ENCODE peak calls at places on chromosomes 5 and 9, in six cellular contexts. R, X, K, P, O and T are unnamed samples.

GRCh38 chr5:39015743-39016586 is 58.2 kb downstream of the RICTOR start:
- DNase-seq in P (no peak), K (no peak), X (no peak), O (no peak), R (peak; percentile 91), T (no peak)

GRCh38 chr5:181258576-181258975 is 2.4 kb downstream of the TRIM52 start:
- DNase-seq in O (no peak), R (no peak), P (no peak), K (no peak), X (no peak), T (no peak)

GRCh38 chr5:178111925-178112324 is 1.4 kb upstream of the N4BP3 start:
- DNase-seq in X (no peak), O (no peak), K (no peak), R (peak; percentile 68), P (no peak), T (no peak)

GRCh38 chr5:2204366-2205184 is 321.9 kb upstream of the IRX4 start:
- DNase-seq in K (no peak), P (no peak), X (peak; percentile 90), O (no peak), R (no peak), T (no peak)

GRCh38 chr9:134611046-134611445 is 30.6 kb upstream of the COL5A1 start:
- DNase-seq in R (no peak), K (no peak), X (no peak), O (no peak), P (no peak), T (no peak)

GRCh38 chr5:116315531-116315930 is 230.7 kb downstream of the COMMD10 start:
- DNase-seq in P (no peak), O (no peak), X (no peak), K (no peak), R (no peak), T (no peak)

GRCh38 chr9:87109851-87110250 is 162.5 kb upstream of the GAS1 start:
- DNase-seq in R (peak; percentile 88), X (no peak), O (no peak), P (no peak), K (no peak), T (no peak)

GRCh38 chr5:159459951-159460538 is 129.8 kb upstream of the IL12B start:
- DNase-seq in X (no peak), K (no peak), P (no peak), R (peak; percentile 66), O (no peak), T (no peak)

GRCh38 chr5:143396353-143396940 is 7.0 kb downstream of the NR3C1 start:
- DNase-seq in O (no peak), X (no peak), P (no peak), R (peak; percentile 10), K (no peak), T (no peak)

GRCh38 chr5:79872309-79872708 is 118.8 kb downstream of the MTX3 start:
- DNase-seq in O (no peak), P (peak; percentile 22), K (no peak), X (peak; percentile 52), R (peak; percentile 13), T (no peak)

GRCh38 chr5:53482717-53483638 is 2.5 kb downstream of the FST start:
- DNase-seq in X (no peak), P (peak; percentile 31), O (peak; percentile 85), R (peak; percentile 47), K (peak; percentile 19), T (no peak)

GRCh38 chr5:103587185-103587748 is 24.7 kb upstream of the NUDT12 start:
- DNase-seq in R (peak; percentile 32), O (no peak), X (no peak), K (peak; percentile 29), P (no peak), T (no peak)

DNA sequence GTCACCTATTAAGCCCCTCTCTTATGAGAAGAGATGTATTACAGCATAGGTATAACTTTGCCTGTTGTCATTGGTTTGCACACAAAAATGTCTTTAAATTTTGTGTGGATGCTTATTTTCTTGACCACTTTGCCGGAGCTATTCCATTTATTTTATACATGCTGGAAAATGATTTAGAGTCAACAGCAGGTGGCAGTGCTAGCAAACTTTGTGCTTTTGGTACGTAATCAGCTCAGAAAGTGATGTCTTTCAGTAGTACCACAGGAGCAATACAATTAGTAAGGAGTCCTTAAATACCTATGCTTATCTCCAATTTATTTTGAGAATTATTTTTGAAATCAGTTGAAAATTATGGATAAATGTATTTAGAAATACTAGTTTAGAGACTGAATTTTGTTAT is 19.8 kb upstream of the NUDT12 start:
- DNase-seq in K (peak; percentile 54), X (no peak), P (no peak), O (no peak), R (peak; percentile 62), T (no peak)
- TF ChIP-seq CTCF in K (peak; percentile 51), X (no peak), P (peak; percentile 14), O (peak; percentile 52), R (peak; percentile 56), T (no peak)

GRCh38 chr9:82489579-82489915 is 501.0 kb downstream of the SPATA31D1 start:
- DNase-seq in R (peak; percentile 56), P (no peak), K (no peak), O (no peak), X (no peak), T (no peak)

GRCh38 chr9:82491604-82492003 is 503.0 kb downstream of the SPATA31D1 start:
- DNase-seq in O (no peak), X (no peak), P (no peak), R (peak; percentile 20), K (no peak), T (no peak)

GRCh38 chr9:82488702-82489578 is 500.4 kb downstream of the SPATA31D1 start:
- DNase-seq in O (no peak), X (no peak), P (no peak), K (no peak), R (peak; percentile 92), T (no peak)

GRCh38 chr9:82490019-82490499 is 501.5 kb downstream of the SPATA31D1 start:
- DNase-seq in K (no peak), P (no peak), R (peak; percentile 87), X (no peak), O (no peak), T (no peak)

GRCh38 chr9:82492274-82492673 is 503.7 kb downstream of the SPATA31D1 start:
- DNase-seq in K (no peak), R (no peak), P (no peak), O (no peak), X (no peak), T (no peak)
- TF ChIP-seq CTCF in K (no peak), R (no peak), P (no peak), O (no peak), X (no peak), T (no peak)

GRCh38 chr5:133129192-133129748 is 77.5 kb downstream of the HSPA4 start:
- DNase-seq in X (no peak), P (no peak), K (no peak), R (no peak), O (no peak), T (no peak)
- TF ChIP-seq CTCF in X (no peak), P (no peak), K (no peak), R (no peak), O (no peak), T (no peak)

DNA sequence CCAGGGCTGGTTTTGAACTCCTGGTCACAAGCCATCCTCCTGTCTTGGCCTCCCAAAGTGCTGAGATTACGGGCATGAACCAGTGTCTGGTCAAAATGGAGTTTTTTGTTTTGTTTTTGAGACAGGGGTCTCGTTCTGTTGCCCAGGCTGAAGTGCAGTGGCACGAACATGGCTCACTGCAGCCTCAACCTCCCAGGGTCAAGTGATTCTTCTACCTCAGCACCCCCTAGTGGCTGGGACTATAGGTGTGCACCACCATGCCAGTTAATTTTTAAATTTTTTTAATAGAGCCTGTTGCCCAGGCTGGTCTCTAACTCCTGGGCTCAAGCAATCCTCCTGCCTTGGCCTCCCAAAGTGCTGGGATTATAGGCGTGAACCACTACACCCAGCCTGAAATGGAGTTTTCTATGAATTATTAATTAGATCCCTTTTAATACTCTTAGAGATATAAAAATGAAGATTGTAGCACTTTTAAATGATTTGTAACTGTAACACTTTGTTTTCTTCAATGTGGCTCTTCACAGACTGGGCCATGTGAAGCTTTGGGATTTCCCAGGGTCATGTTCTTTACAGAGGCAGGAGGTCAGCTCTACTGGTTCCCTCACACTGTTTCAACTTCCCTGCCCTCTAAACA is 32.6 kb upstream of the SPARC start:
- DNase-seq in X (no peak), K (peak; percentile 29), R (peak; percentile 73), O (peak; percentile 67), P (no peak), T (no peak)
- TF ChIP-seq CTCF in X (peak; percentile 19), K (peak; percentile 55), R (peak; percentile 71), O (peak; percentile 56), P (peak; percentile 43), T (no peak)

DNA sequence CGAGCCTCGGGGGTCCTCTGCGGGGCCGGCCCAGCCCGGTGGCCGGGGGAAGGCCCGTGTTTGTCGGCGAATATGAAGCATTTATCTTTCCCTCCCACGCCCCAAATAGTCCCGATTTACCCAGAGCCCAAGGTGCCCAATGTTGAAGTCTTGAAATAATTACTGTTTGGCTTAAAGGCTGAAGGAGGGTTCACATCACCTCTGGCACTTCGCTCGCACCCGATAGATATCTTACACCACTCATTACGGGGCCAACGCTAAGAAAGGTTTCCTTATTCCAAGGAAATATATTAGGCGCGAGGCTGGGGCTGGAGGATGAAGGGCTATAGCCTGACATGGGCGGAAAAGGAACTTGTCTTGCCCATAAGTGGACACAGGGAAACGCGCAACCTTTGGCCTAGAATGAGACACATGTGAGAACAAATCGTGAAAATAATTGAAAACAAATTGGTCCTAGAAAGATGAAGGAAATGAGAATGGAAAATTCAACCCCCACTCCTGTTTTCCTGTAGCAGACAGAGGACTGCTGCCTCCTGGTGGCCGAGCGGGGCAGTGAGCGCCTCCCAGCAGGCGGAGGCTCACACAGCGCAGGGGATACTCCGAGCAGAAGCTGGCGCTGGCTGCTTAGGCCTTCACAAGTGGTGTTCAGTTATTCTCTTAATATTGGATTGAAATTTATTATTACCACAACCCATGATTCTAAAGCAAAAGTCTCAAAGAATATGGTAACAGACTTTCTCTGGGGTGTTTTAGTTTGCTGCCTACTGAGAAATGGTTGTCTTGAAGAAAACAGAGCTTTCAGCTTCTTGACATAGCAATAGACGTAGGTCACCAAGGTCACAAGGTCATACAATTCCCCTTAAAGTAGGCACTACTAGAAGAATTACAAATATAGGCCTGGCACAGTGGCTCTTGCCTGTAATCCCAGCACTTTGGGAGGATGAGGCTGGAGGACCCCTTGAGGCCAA is 7.9 kb downstream of the CCL21 start:
- DNase-seq in O (peak; percentile 92), R (peak; percentile 92), K (peak; percentile 73), P (peak; percentile 90), X (no peak), T (peak; percentile 70)
- TF ChIP-seq CTCF in O (peak; percentile 97), R (peak; percentile 99), K (peak; percentile 97), P (peak; percentile 99), X (peak; percentile 95), T (peak; percentile 22)

GRCh38 chr5:76602094-76602726 is 21.0 kb downstream of the F2RL2 start:
- DNase-seq in P (no peak), R (peak; percentile 45), O (no peak), X (no peak), K (no peak), T (no peak)
- TF ChIP-seq CTCF in P (no peak), R (peak; percentile 41), O (no peak), X (no peak), K (peak; percentile 12), T (no peak)

GRCh38 chr9:129553277-129553676 is 67.6 kb downstream of the C9orf50 start:
- DNase-seq in X (no peak), K (no peak), O (no peak), R (no peak), P (no peak), T (no peak)
- TF ChIP-seq CTCF in X (no peak), K (no peak), O (no peak), R (no peak), P (no peak), T (no peak)

GRCh38 chr9:7760014-7760415 is 39.6 kb downstream of the DMAC1 start:
- DNase-seq in P (no peak), O (no peak), K (no peak), X (no peak), R (peak; percentile 84), T (no peak)
- TF ChIP-seq CTCF in P (no peak), O (no peak), K (no peak), X (no peak), R (no peak), T (no peak)